ENCODE peak calls at places on chromosomes 5 and 9, in eight cellular contexts. C is PC-3, P is HepG2, V is mammary epithelial cell, X is mesendoderm, W is IMR-90, E is HCT116, Z is neuronal stem cell. I is an unnamed sample.

GRCh38 chr5:12392246-12392645 is 488.0 kb upstream of the CTNND2 start:
- DNase-seq in Z (no peak), P (no peak), E (no peak), X (no peak), C (no peak), V (no peak), W (no peak), I (no peak)

GRCh38 chr9:96501981-96502833 is 52.2 kb downstream of the HABP4 start:
- DNase-seq in P (no peak), X (no peak), E (no peak), Z (no peak), C (no peak), V (no peak), W (no peak), I (no peak)

GRCh38 chr5:125298711-125299379 is 552.4 kb upstream of the ZNF608 start:
- DNase-seq in X (no peak), E (no peak), V (peak), P (no peak), Z (no peak), C (no peak), W (no peak), I (no peak)

GRCh38 chr9:13719410-13719809 is 439.9 kb upstream of the MPDZ start:
- DNase-seq in V (peak), W (peak), E (no peak), Z (no peak), X (no peak), P (no peak), C (peak), I (no peak)

GRCh38 chr5:33558489-33558888 is 117.7 kb downstream of the TARS1 start:
- DNase-seq in P (no peak), X (no peak), V (no peak), Z (no peak), W (no peak), C (no peak), E (no peak), I (no peak)

GRCh38 chr9:85524531-85524930 is 217.2 kb downstream of the AGTPBP1 start:
- DNase-seq in Z (no peak), W (no peak), C (no peak), V (peak), P (no peak), E (no peak), X (no peak), I (no peak)

GRCh38 chr9:93820667-93821306 is 134.4 kb downstream of the BARX1 start:
- DNase-seq in X (peak), E (no peak), Z (no peak), P (peak), W (no peak), C (peak), V (no peak), I (no peak)

GRCh38 chr9:2012347-2012746 is 2.8 kb upstream of the SMARCA2 start:
- DNase-seq in Z (no peak), X (no peak), W (no peak), P (no peak), C (no peak), E (no peak), V (no peak), I (no peak)

GRCh38 chr5:50945139-50945538 is 278.7 kb downstream of the PARP8 start:
- DNase-seq in Z (no peak), X (no peak), W (no peak), E (no peak), V (no peak), P (no peak), C (no peak), I (no peak)

GRCh38 chr5:60586307-60586901 is 113.6 kb downstream of the DEPDC1B start:
- DNase-seq in E (peak), X (peak), C (peak), W (peak), Z (no peak), P (peak), V (no peak), I (no peak)

GRCh38 chr5:103228056-103228455 is 30.5 kb upstream of the MACIR start:
- DNase-seq in X (no peak), V (no peak), C (no peak), Z (no peak), E (no peak), W (no peak), P (no peak), I (no peak)

GRCh38 chr5:55232985-55233928 is at the start of gene CCNO:
- DNase-seq in Z (peak), C (peak), P (peak), W (peak), E (peak), X (peak), V (peak), I (no peak)

GRCh38 chr5:60927450-60927849 is 17.4 kb downstream of the ERCC8 start:
- DNase-seq in C (no peak), Z (no peak), V (no peak), E (no peak), P (no peak), X (no peak), W (no peak), I (no peak)

GRCh38 chr5:20286512-20286911 is 298.5 kb upstream of the CDH18 start:
- DNase-seq in P (no peak), E (no peak), C (peak), W (peak), X (no peak), V (peak), Z (no peak), I (peak)

GRCh38 chr9:120845255-120845654 is 2.5 kb upstream of the PSMD5 start:
- DNase-seq in X (no peak), C (no peak), W (peak), E (no peak), V (no peak), Z (no peak), P (no peak), I (no peak)

GRCh38 chr9:120850315-120850714 is 7.6 kb upstream of the PSMD5 start:
- DNase-seq in X (no peak), W (no peak), P (no peak), E (no peak), C (no peak), V (no peak), Z (no peak), I (no peak)

GRCh38 chr9:120842685-120843485 is at the start of gene PSMD5:
- DNase-seq in P (peak), X (peak), C (peak), Z (peak), V (peak), W (peak), E (peak), I (peak)

GRCh38 chr9:120846906-120847305 is 4.2 kb upstream of the PSMD5 start:
- DNase-seq in C (no peak), P (no peak), W (peak), Z (no peak), E (no peak), V (no peak), X (peak), I (no peak)

GRCh38 chr9:120846251-120846869 is 3.6 kb upstream of the PSMD5 start:
- DNase-seq in W (no peak), P (no peak), Z (no peak), E (no peak), V (no peak), C (no peak), X (no peak), I (no peak)
- H3K9ac ChIP-seq in W (no peak), P (no peak), Z (no peak), E (no peak), V (no peak), C (no peak), X (no peak), I (no peak)

GRCh38 chr9:114606597-114607207 is 4.4 kb upstream of the TMEM268 start:
- DNase-seq in Z (no peak), W (peak), E (no peak), X (no peak), P (no peak), C (no peak), V (peak), I (no peak)
- H3K4me2 ChIP-seq in Z (no peak), W (no peak), E (no peak), X (no peak), P (no peak), C (no peak), V (no peak), I (no peak)

GRCh38 chr5:122173484-122174191 is 44.3 kb downstream of the ZNF474 start:
- DNase-seq in Z (no peak), V (no peak), X (no peak), E (no peak), P (no peak), W (no peak), C (no peak), I (no peak)
- H3K9ac ChIP-seq in Z (no peak), V (no peak), X (no peak), E (no peak), P (no peak), W (no peak), C (no peak), I (no peak)

DNA sequence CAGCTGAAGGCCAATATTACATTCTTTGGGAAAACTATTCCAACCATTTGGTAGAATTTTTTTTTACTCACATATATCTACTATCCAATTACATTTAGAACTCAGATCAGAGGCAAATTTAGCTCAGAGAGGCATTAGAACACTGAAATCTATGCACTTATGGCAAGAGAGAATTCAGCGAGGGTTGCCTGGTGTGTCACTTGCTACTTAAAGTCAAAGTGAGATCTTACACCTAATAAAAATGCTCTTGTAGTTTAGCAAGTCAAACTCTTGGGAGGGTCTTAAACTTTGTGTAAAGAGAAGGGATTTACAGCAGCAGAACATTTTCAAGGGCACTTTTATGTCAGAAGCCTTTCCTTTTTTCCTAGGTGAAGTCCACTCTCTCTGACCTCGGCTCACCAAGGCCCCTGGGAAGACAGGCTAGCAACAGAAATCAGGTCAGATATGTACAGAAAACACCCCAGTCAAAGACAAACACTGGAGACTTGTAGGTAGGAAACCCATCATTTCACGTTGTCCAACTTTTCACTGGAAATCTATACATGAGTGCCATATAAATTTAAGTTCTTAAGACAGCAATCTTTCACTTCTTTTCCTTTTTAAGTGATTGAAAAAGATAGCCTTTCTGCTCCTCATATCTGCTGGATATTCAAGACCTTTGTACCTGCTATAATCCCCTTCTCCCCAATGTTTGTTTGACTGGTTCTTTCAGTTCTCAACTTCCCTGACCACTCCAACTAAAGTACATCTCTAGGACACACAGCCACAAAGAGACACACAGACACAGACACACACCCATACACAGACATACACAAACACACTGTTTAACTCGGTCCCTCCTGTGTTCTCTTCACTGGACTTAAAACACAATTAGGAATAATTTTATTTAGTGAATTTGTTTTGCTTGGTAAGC is 635.8 kb downstream of the PDE4D start:
- DNase-seq in E (no peak), P (peak), W (no peak), V (no peak), X (no peak), C (no peak), Z (no peak), I (no peak)
- H3K4me2 ChIP-seq in E (no peak), P (peak), W (no peak), V (no peak), X (no peak), C (no peak), Z (no peak), I (no peak)

DNA sequence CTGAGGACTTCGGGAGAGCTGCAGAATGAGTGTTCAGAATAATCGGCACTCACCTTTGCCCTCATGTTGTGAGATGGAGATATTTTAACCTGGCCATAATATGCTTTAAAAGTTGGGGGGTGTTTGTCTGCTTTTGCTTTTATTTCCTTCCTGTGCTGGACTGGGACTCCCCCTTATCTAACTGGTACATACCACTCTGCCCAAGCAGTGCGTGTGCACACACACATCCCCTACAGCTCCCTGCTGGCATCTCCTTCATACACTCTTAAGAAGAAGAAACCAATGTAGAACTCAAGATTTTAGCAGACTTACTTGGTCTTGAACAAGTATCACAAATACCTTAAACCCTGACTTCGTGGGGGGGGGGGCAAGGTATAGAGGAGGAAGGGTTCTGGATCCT is 146.2 kb upstream of the DMRT1 start:
- DNase-seq in V (no peak), E (no peak), X (no peak), Z (no peak), C (no peak), P (no peak), W (no peak), I (no peak)
- H3K9ac ChIP-seq in V (peak), E (no peak), X (no peak), Z (no peak), C (no peak), P (no peak), W (peak), I (peak)

DNA sequence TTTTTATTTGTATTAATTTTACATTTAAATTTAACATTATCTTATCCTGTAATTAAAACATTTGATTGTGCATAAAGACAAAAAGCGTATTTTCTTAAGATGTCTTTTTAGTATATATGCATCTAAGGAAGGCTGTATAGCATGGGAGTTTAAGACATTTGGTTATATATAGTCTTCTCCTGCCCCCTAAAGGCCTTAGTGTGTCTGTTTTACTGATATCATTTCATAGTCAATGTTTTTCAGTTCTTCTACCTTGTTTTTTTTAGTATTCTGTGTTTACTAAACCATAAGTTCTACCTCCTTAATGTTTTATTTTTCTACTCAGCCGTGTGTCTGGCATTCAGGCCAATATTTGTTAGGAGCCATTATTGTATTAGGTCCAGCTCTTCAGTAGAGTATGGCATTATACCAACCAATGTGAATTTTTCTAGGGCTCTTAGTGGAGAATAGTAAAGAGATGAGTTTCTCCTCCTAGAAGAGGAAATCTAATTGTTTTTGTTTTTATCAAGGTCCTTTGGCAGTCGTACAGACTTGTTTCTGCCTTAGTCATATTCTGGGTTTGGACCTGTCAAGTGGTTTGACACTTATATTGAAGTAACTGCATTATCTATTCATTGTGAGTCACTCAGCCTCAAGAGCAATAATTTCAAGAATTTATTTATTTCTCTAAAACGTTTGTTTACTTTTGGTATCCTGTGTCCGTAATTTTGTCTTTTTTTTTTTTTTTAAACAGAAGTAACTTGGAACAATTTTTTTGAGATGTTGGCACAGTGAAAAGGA is 74.8 kb downstream of the SLF1 start:
- DNase-seq in C (peak), X (peak), W (peak), E (peak), P (peak), Z (no peak), V (peak), I (peak)
- H3K4me2 ChIP-seq in C (peak), X (no peak), W (peak), E (no peak), P (no peak), Z (no peak), V (peak), I (peak)

GRCh38 chr5:31098811-31099210 is 94.7 kb upstream of the CDH6 start:
- DNase-seq in V (no peak), C (no peak), X (peak), E (no peak), W (no peak), Z (no peak), P (no peak), I (peak)
- H3K9ac ChIP-seq in V (no peak), C (no peak), X (no peak), E (no peak), W (no peak), Z (no peak), P (no peak), I (no peak)

I was measured in keratinocyte.